ENCODE peak calls at places on chromosomes 3 and 15, in five cellular contexts. A is foreskin fibroblast, L is keratinocyte, N is H1, U is endodermal cell. T is an unnamed sample.

GRCh38 chr3:40719660-40720287 is 195.0 kb downstream of the ZNF621 start:
- DNase-seq in U (peak), N (peak), A (peak), L (no peak), T (peak)

GRCh38 chr15:44712108-44713005 is 1.0 kb downstream of the B2M start:
- DNase-seq in N (no peak), L (no peak), U (no peak), A (peak), T (peak)

GRCh38 chr15:99450896-99451358 is 114.9 kb upstream of the MEF2A start:
- DNase-seq in U (peak), N (peak), L (no peak), A (no peak), T (peak)

GRCh38 chr15:72229947-72230196 is 1.1 kb downstream of the PKM start:
- DNase-seq in L (no peak), U (no peak), N (no peak), A (no peak), T (no peak)

GRCh38 chr3:180898572-180898971 is 13.9 kb upstream of the FXR1 start:
- DNase-seq in U (no peak), L (no peak), N (no peak), A (no peak), T (no peak)

GRCh38 chr15:33098082-33099058 is 96.1 kb downstream of the FMN1 start:
- DNase-seq in U (no peak), A (peak), L (peak), N (no peak), T (no peak)

GRCh38 chr15:25422021-25422420 is 16.8 kb downstream of the UBE3A start:
- DNase-seq in L (no peak), U (no peak), A (no peak), N (no peak), T (peak)

GRCh38 chr3:78963771-78964170 is 804.0 kb downstream of the ROBO1 start:
- DNase-seq in U (no peak), L (no peak), A (no peak), N (no peak), T (no peak)

GRCh38 chr3:54999159-54999558 is 71.3 kb upstream of the LRTM1 start:
- DNase-seq in A (peak), N (no peak), L (peak), U (peak), T (no peak)

GRCh38 chr15:96553931-96554330 is 223.4 kb downstream of the NR2F2 start:
- DNase-seq in U (no peak), A (no peak), N (no peak), L (no peak), T (no peak)

GRCh38 chr3:67635257-67635656 is 19.2 kb downstream of the SUCLG2 start:
- DNase-seq in N (no peak), L (no peak), A (peak), U (no peak), T (no peak)

GRCh38 chr3:129644836-129645235 is 38.4 kb upstream of the PLXND1 start:
- DNase-seq in U (peak), N (no peak), L (no peak), A (no peak), T (no peak)

GRCh38 chr3:73805435-73805834 is 180.7 kb upstream of the PDZRN3 start:
- DNase-seq in N (no peak), U (no peak), A (peak), L (no peak), T (no peak)

GRCh38 chr15:42165081-42165480 is 8.6 kb upstream of the PLA2G4F start:
- DNase-seq in L (no peak), U (no peak), A (peak), N (no peak), T (no peak)

DNA sequence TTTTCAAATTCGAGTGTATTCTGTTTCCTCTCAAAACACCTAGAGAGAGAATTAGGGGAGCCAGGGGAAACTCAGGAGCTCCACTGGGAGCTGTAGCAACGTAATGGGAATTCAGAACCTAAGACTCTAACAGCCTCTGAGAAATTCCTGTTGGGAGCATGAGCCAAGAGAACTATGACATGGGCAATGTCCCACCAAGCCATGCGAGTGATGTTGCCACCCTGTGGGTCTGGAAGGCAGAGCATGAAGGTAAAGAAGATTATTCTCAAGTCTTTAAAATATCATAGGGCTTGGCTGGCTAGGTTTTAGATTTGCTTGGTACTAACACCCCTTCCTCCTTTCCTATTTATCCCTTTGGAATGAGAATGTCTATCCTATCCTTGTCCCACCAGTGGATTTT is 392.6 kb upstream of the ADAMTS9 start:
- DNase-seq in L (no peak), U (peak), N (no peak), A (no peak), T (peak)
- TF ChIP-seq CTCF in L (peak), U (peak), N (peak), A (no peak), T (peak)

DNA sequence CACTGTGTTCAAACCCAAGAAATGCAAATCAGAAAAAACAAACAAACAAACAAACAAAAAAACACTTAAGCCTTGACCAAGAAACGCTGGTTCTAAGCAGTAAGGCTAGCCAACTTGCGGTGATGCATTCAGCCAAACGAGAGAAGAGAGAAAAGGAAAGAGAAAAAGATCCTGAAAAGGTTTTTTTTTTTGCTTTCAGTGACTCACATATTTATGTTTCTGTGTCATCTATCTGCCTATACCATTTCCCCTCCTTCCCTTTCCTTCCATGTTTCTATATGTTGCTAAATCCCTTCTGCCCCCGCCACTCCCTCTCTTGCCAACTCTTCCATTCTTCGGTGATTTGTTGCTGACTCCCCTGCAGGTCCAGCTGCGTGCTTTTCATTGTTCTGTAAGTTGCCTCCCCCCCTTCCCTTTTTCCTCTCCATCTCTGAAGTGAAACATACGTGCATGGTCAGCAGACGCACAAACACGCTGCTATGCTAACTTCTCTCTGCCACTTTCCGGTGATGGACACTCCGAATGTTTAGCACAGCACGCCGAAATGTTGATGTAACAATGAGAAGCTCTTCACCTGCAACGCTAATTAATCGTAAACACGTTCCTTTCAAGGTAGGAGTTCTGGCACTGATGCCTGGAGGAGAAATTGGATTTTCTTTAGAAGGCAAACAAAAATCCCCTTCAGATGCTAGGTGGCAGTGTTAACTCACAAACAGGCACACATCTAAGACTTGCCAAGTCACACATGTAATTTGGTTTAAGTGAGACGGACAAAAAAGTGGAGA is 154.5 kb downstream of the TUSC7 start:
- DNase-seq in A (peak), L (no peak), N (peak), U (peak), T (peak)
- TF ChIP-seq CTCF in A (peak), L (peak), N (no peak), U (peak), T (peak)

DNA sequence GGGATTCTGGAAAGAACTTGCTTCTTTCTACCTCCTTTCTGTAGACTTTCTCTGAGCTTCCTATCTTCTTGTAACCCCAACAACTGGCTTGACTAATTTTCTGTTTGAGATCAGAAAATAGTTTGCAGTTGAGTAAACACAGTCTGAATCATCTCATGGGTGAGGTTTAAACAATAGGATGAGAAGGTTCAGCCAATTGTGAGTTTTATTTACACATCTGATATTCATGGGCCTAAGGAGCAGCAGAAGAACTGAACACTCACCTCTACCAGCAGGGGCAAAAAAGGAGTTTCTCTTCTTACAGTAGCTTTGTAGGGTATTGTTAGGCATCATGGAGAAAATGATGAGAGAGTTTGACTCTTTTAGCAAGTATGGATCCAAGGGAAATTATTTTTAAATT is 54.2 kb downstream of the DTWD1 start:
- DNase-seq in N (no peak), U (no peak), A (peak), L (peak), T (no peak)
- TF ChIP-seq CTCF in N (no peak), U (peak), A (peak), L (no peak), T (no peak)

GRCh38 chr3:152243301-152243711 is 25.4 kb upstream of the MBNL1 start:
- DNase-seq in U (no peak), N (no peak), L (no peak), A (no peak), T (no peak)
- TF ChIP-seq CTCF in U (no peak), N (no peak), L (no peak), A (no peak), T (no peak)

GRCh38 chr15:92418864-92419263 is 25.2 kb downstream of the ST8SIA2 start:
- DNase-seq in L (no peak), U (peak), N (no peak), A (no peak), T (no peak)
- TF ChIP-seq CTCF in L (no peak), U (peak), N (no peak), A (no peak), T (no peak)

T was measured in BE2C.